ENCODE peak calls at places on chromosomes 16 and 17, in eight cellular contexts. V is stimulated activated CD8-positive, alpha-beta memory T cell treated with anti-CD3 and anti-CD28 coated beads, Interleukin-7, amount 100 ng/mL, for 4 hours; U is LoVo; D is tibial artery; M is cardiac muscle cell; S is stimulated activated CD4-positive, alpha-beta T cell treated with anti-CD3 and anti-CD28 coated beads, Interleukin-1b, Interleukin-23, amount 100 ng/mL, for 4 hours; Q is lung; P is uterus. Y is an unnamed sample.

GRCh38 chr16:69106491-69107291 is 1.2 kb downstream of the HAS3 start:
- DNase-seq in U (no peak), Q (no peak), D (peak), P (no peak), S (no peak), V (no peak), M (peak), Y (no peak)

GRCh38 chr17:82332669-82333278 is 792 bp downstream of the SECTM1 start:
- DNase-seq in Q (peak), D (no peak), S (no peak), V (no peak), M (no peak), P (no peak), U (peak), Y (peak)

GRCh38 chr16:11742041-11742535 is 569 bp downstream of the TXNDC11 start:
- DNase-seq in M (no peak), S (no peak), D (peak), P (peak), V (peak), U (peak), Q (peak), Y (peak)

GRCh38 chr16:57985204-57986121 is 14.5 kb upstream of the CNGB1 start:
- DNase-seq in D (no peak), U (no peak), M (peak), V (no peak), S (peak), Q (no peak), P (peak), Y (no peak)

GRCh38 chr16:24826096-24826690 is 19.6 kb upstream of the SLC5A11 start:
- DNase-seq in P (no peak), M (no peak), Q (no peak), S (no peak), V (no peak), D (no peak), U (no peak), Y (no peak)

GRCh38 chr16:8541868-8542267 is 48.4 kb downstream of the TMEM114 start:
- DNase-seq in V (no peak), P (no peak), Q (no peak), U (no peak), D (no peak), M (no peak), S (no peak), Y (no peak)

GRCh38 chr16:76483510-76483909 is 206.3 kb downstream of the CNTNAP4 start:
- DNase-seq in Q (no peak), V (no peak), M (no peak), P (no peak), D (no peak), S (no peak), U (no peak), Y (no peak)

GRCh38 chr16:51243836-51244483 is 92.9 kb upstream of the SALL1 start:
- DNase-seq in S (no peak), U (peak), Q (no peak), M (peak), D (no peak), P (peak), V (no peak), Y (no peak)

GRCh38 chr16:18803569-18804462 is 2.5 kb upstream of the ARL6IP1 start:
- DNase-seq in U (no peak), P (no peak), D (no peak), Q (no peak), M (no peak), S (no peak), V (no peak), Y (no peak)

GRCh38 chr16:7437843-7438242 is 105.2 kb downstream of the RBFOX1 start:
- DNase-seq in Q (no peak), V (no peak), D (no peak), U (no peak), S (no peak), P (no peak), M (no peak), Y (no peak)

GRCh38 chr17:14845562-14846335 is 419.4 kb downstream of the PMP22 start:
- DNase-seq in U (no peak), P (no peak), D (no peak), S (no peak), Q (no peak), M (no peak), V (no peak), Y (no peak)

GRCh38 chr16:47018223-47018891 is 44.9 kb upstream of the DNAJA2 start:
- DNase-seq in Q (peak), S (peak), D (no peak), U (peak), M (peak), P (no peak), V (peak), Y (peak)

GRCh38 chr17:29778936-29779811 is 150.9 kb downstream of the SSH2 start:
- DNase-seq in D (peak), U (peak), Q (peak), S (peak), P (peak), M (peak), V (peak), Y (peak)

GRCh38 chr17:39486242-39486641 is 25.0 kb downstream of the CDK12 start:
- DNase-seq in U (no peak), M (no peak), D (peak), P (no peak), Q (no peak), S (no peak), V (no peak), Y (no peak)

GRCh38 chr17:47324224-47325020 is 667 bp downstream of the EFCAB13 start:
- DNase-seq in S (peak), D (peak), M (peak), Q (no peak), V (peak), P (peak), U (peak), Y (peak)

GRCh38 chr17:28018439-28019070 is 23.9 kb upstream of the NLK start:
- DNase-seq in S (no peak), D (no peak), Q (no peak), U (peak), M (no peak), V (no peak), P (peak), Y (peak)

GRCh38 chr17:1423456-1424135 is 23.6 kb upstream of the YWHAE start:
- DNase-seq in S (no peak), V (no peak), M (no peak), Q (peak), U (no peak), D (no peak), P (no peak), Y (no peak)

GRCh38 chr17:16013943-16014407 is 14.4 kb downstream of the TTC19 start:
- DNase-seq in S (no peak), D (no peak), M (peak), U (peak), V (no peak), Q (no peak), P (no peak), Y (no peak)

GRCh38 chr16:74045539-74045938 is 251.1 kb upstream of the PSMD7 start:
- DNase-seq in Q (no peak), M (no peak), U (no peak), P (no peak), V (no peak), S (no peak), D (no peak), Y (no peak)

GRCh38 chr16:2919511-2920255 is 8.0 kb downstream of the FLYWCH1 start:
- DNase-seq in P (peak), V (no peak), U (peak), D (peak), S (peak), M (peak), Q (peak), Y (peak)

GRCh38 chr16:24524855-24525652 is 14.3 kb upstream of the RBBP6 start:
- DNase-seq in V (no peak), Q (no peak), U (no peak), M (no peak), P (no peak), S (no peak), D (no peak), Y (no peak)

GRCh38 chr17:45218895-45219661 is 2.6 kb upstream of the FMNL1 start:
- DNase-seq in Q (peak), S (peak), V (peak), M (peak), D (peak), P (peak), U (peak), Y (peak)

GRCh38 chr16:80174416-80174815 is 366.4 kb upstream of the DYNLRB2 start:
- DNase-seq in Q (no peak), U (peak), M (no peak), V (no peak), S (no peak), D (no peak), P (no peak), Y (no peak)

GRCh38 chr16:69286941-69287713 is 24.0 kb upstream of the VPS4A start:
- DNase-seq in Q (peak), V (no peak), U (peak), S (no peak), M (peak), D (peak), P (peak), Y (peak)

GRCh38 chr17:39213852-39214251 is 11.9 kb downstream of the STAC2 start:
- DNase-seq in V (no peak), S (no peak), Q (peak), P (no peak), U (peak), M (no peak), D (no peak), Y (peak)

GRCh38 chr17:20073056-20073979 is 64.2 kb downstream of the SPECC1 start:
- DNase-seq in V (peak), S (peak), P (peak), D (peak), M (no peak), Q (peak), U (no peak), Y (peak)

GRCh38 chr17:18247613-18248001 is 10.9 kb downstream of the FLII start:
- DNase-seq in S (no peak), M (no peak), Q (no peak), V (no peak), P (peak), D (no peak), U (no peak), Y (peak)

GRCh38 chr16:15521758-15522509 is 87.5 kb downstream of the BMERB1 start:
- DNase-seq in S (no peak), P (peak), Q (no peak), D (no peak), M (no peak), U (no peak), V (no peak), Y (no peak)

GRCh38 chr16:88458039-88458772 is 5.1 kb downstream of the ZFPM1 start:
- DNase-seq in S (no peak), U (no peak), V (no peak), M (no peak), P (no peak), Q (no peak), D (no peak), Y (peak)